ENCODE peak calls at places on chromosomes 5 and 9, in six cellular contexts. U, N, R, I, G and E are unnamed samples. For H3K9me3, the result is how much of the 10 kb centered on the place peaks cover.

GRCh38 chr9:115595951-115596742 is 478.2 kb upstream of the TNC start:
- DNase-seq in U (no peak), N (peak), R (no peak), I (no peak), G (no peak), E (no peak)

GRCh38 chr5:73447234-73448071 is 1.1 kb downstream of the FOXD1 start:
- DNase-seq in U (no peak), N (peak), R (peak), I (peak), G (no peak), E (no peak)

GRCh38 chr5:172102913-172103629 is 85.0 kb downstream of the STK10 start:
- DNase-seq in U (peak), N (peak), R (no peak), I (peak), G (no peak), E (no peak)

GRCh38 chr5:75567710-75568109 is 43.5 kb upstream of the ANKDD1B start:
- DNase-seq in U (peak), N (peak), R (no peak), I (no peak), G (no peak), E (no peak)

GRCh38 chr5:73370620-73371583 is 77.7 kb downstream of the FOXD1 start:
- DNase-seq in U (peak), N (peak), R (no peak), I (no peak), G (no peak), E (no peak)

GRCh38 chr9:104091028-104091590 is 3.0 kb upstream of the SMC2 start:
- DNase-seq in U (no peak), N (no peak), R (no peak), I (no peak), G (no peak), E (no peak)

GRCh38 chr9:18569941-18570630 is 96.1 kb downstream of the ADAMTSL1 start:
- DNase-seq in U (no peak), N (no peak), R (no peak), I (no peak), G (no peak), E (no peak)

GRCh38 chr9:90969021-90969675 is 167.5 kb downstream of the SYK start:
- DNase-seq in U (no peak), N (no peak), R (no peak), I (no peak), G (no peak), E (no peak)

GRCh38 chr5:149836451-149837139 is 106.5 kb downstream of the PPARGC1B start:
- DNase-seq in U (no peak), N (no peak), R (no peak), I (peak), G (no peak), E (no peak)

GRCh38 chr5:144117412-144117811 is 53.0 kb downstream of the YIPF5 start:
- DNase-seq in U (no peak), N (no peak), R (no peak), I (no peak), G (no peak), E (no peak)

GRCh38 chr5:151622367-151623097 is 31.4 kb upstream of the FAT2 start:
- DNase-seq in U (no peak), N (no peak), R (no peak), I (no peak), G (no peak), E (no peak)

GRCh38 chr9:89732952-89733349 is 128.1 kb downstream of the GADD45G start:
- DNase-seq in U (no peak), N (no peak), R (peak), I (no peak), G (no peak), E (no peak)

GRCh38 chr5:116371431-116371830 is 203.2 kb downstream of the SEMA6A start:
- DNase-seq in U (no peak), N (no peak), R (no peak), I (no peak), G (no peak), E (no peak)

GRCh38 chr5:1522601-1523479 is 920 bp downstream of the LPCAT1 start:
- DNase-seq in U (no peak), N (no peak), R (peak), I (peak), G (peak), E (peak)

GRCh38 chr5:176296-176823 is 14.9 kb upstream of the LRRC14B start:
- DNase-seq in U (no peak), N (no peak), R (no peak), I (peak), G (no peak), E (no peak)

GRCh38 chr5:155616779-155617392 is 603.3 kb downstream of the KIF4B start:
- DNase-seq in U (no peak), N (peak), R (no peak), I (no peak), G (peak), E (peak)

GRCh38 chr5:37938861-37939260 is 99.0 kb upstream of the GDNF start:
- DNase-seq in U (no peak), N (no peak), R (no peak), I (no peak), G (no peak), E (no peak)

GRCh38 chr5:107887181-107887580 is 216.4 kb upstream of the EFNA5 start:
- DNase-seq in U (no peak), N (no peak), R (no peak), I (no peak), G (no peak), E (no peak)

GRCh38 chr9:33162721-33163311 is 4.3 kb downstream of the B4GALT1 start:
- DNase-seq in U (no peak), N (peak), R (peak), I (no peak), G (peak), E (no peak)

GRCh38 chr5:133844836-133845235 is 123.6 kb downstream of the C5orf15 start:
- DNase-seq in U (no peak), N (no peak), R (no peak), I (no peak), G (no peak), E (no peak)

GRCh38 chr9:2991292-2991691 is 147.4 kb upstream of the PUM3 start:
- DNase-seq in U (no peak), N (no peak), R (no peak), I (no peak), G (no peak), E (no peak)

GRCh38 chr9:94922098-94922607 is 195.7 kb downstream of the AOPEP start:
- DNase-seq in U (no peak), N (peak), R (peak), I (no peak), G (peak), E (no peak)

GRCh38 chr5:71695069-71695468 is 24.0 kb upstream of the CARTPT start:
- DNase-seq in U (no peak), N (no peak), R (no peak), I (no peak), G (no peak), E (peak)

GRCh38 chr5:141637693-141638419 is 1.1 kb downstream of the RELL2 start:
- DNase-seq in U (no peak), N (peak), R (peak), I (peak), G (peak), E (peak)

GRCh38 chr5:141638771-141639170 is 2.0 kb downstream of the RELL2 start:
- DNase-seq in U (no peak), N (no peak), R (no peak), I (no peak), G (no peak), E (no peak)

GRCh38 chr5:141640051-141640415 is 3.2 kb downstream of the RELL2 start:
- DNase-seq in U (no peak), N (no peak), R (no peak), I (no peak), G (no peak), E (no peak)

GRCh38 chr5:141640698-141641097 is 3.9 kb downstream of the RELL2 start:
- DNase-seq in U (no peak), N (no peak), R (no peak), I (no peak), G (no peak), E (no peak)

DNA sequence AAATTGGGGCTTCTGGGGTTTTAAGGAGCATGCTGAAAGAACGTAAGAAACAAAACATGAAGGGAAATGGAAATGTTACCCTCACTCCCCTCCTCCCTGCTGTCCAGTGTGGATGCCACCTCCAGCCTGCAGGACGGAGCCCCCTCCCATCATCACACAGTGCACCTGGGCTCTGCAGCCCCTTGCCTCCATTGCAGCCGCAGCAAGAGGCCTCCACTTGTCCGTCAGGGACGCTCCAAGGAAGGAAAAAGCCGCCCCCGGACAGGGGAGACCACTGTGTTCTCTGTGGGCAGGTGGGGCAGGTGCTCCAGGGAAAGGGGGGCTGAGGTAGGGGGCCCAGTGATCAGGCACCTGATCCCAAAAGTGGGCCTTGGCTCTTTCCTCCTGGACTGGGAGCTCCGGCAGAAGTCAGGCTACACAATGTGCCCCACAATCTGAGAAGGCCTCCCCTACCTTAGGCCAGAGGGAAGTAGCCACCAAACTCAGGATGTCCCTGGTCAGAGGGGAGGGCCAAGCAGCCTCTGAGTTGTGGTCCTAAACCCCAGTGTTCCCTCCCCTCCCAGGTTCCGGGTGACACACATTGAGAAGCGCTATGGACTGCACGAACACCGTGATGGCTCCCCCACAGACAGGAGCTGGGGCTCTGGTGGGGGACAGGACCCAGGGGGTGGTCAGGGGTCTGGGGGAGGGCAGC is 2.7 kb downstream of the RELL2 start:
- DNase-seq in U (no peak), N (no peak), R (no peak), I (no peak), G (no peak), E (no peak)
- TF ChIP-seq POLR2A in U (no peak), N (no peak), R (no peak), I (no peak), G (no peak), E (no peak)

GRCh38 chr5:111530298-111530740 is 18.0 kb upstream of the STARD4 start:
- DNase-seq in U (peak), N (peak), R (no peak), I (peak), G (peak), E (peak)
- H3K4me3 ChIP-seq in U (peak), N (no peak), R (no peak), I (no peak), G (no peak), E (no peak)

DNA sequence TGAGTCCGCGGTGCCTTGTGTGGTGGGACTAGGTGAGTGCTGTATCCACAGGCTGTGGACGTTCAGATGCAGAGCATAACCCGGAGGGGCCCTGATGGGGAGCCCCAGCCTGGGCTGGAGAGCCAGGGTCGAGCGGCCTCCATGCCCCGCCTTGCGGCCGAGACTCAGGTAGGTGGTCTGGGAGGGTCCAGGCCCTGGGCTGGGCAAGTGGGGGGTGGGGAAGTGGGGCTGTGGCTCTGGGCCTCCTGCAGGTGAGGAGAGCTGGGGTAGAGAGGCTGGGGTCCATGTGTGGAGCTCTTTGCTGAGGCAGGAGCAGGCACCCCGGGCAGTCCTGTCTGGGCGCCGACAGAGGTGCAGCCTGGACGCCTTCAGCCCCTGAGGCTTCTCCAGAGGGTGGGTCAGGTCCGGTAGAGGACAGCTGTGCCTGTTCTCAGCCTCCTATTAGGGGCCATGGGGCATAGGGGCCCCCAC is 241.1 kb downstream of the CACNA1B start:
- DNase-seq in U (no peak), N (no peak), R (no peak), I (peak), G (no peak), E (no peak)
- H3K9me3 ChIP-seq in U (under half), N (under half), R (under half), I (under half), G (under half), E (under half)

GRCh38 chr9:70481471-70481870 is 67.0 kb upstream of the KLF9 start:
- DNase-seq in U (no peak), N (no peak), R (no peak), I (no peak), G (no peak), E (no peak)

GRCh38 chr9:70479880-70480291 is 65.4 kb upstream of the KLF9 start:
- DNase-seq in U (no peak), N (no peak), R (peak), I (no peak), G (peak), E (no peak)

GRCh38 chr9:70478963-70479641 is 64.6 kb upstream of the KLF9 start:
- DNase-seq in U (no peak), N (no peak), R (peak), I (no peak), G (peak), E (peak)

GRCh38 chr9:70477907-70478480 is 63.5 kb upstream of the KLF9 start:
- DNase-seq in U (no peak), N (no peak), R (no peak), I (no peak), G (peak), E (no peak)

GRCh38 chr9:70480405-70480980 is 66.0 kb upstream of the KLF9 start:
- DNase-seq in U (no peak), N (no peak), R (peak), I (peak), G (peak), E (peak)
- TF ChIP-seq POLR2A in U (no peak), N (no peak), R (peak), I (no peak), G (peak), E (peak)